ENCODE peak calls at places on chromosome 1, in four cellular contexts. One of them, this sample, is unnamed.

GRCh38 chr1:32898958-32899357 is 2.2 kb downstream of the TMEM54 start:
- DNase-seq in aorta: peak; percentile 9
- DNase-seq in neuronal stem cell: no peak
- DNase-seq in uterus: no peak
- DNase-seq in this sample: no peak

GRCh38 chr1:197806718-197807117 is 31.4 kb upstream of the DENND1B start:
- DNase-seq in uterus: no peak
- DNase-seq in aorta: no peak
- DNase-seq in neuronal stem cell: no peak
- DNase-seq in this sample: no peak

GRCh38 chr1:22812993-22813790 is 102.6 kb downstream of the EPHB2 start:
- DNase-seq in neuronal stem cell: no peak
- DNase-seq in aorta: peak; percentile 35
- DNase-seq in uterus: no peak
- DNase-seq in this sample: no peak

GRCh38 chr1:44926311-44926781 is 60.0 kb downstream of the EIF2B3 start:
- DNase-seq in aorta: no peak
- DNase-seq in uterus: no peak
- DNase-seq in neuronal stem cell: no peak
- DNase-seq in this sample: no peak

GRCh38 chr1:23171181-23171755 is 2.6 kb upstream of the LUZP1 start:
- DNase-seq in neuronal stem cell: no peak
- DNase-seq in aorta: no peak
- DNase-seq in uterus: no peak
- DNase-seq in this sample: no peak

GRCh38 chr1:8822383-8823294 is 5.2 kb upstream of the RERE start:
- DNase-seq in uterus: peak; percentile 37
- DNase-seq in neuronal stem cell: no peak
- DNase-seq in aorta: no peak
- DNase-seq in this sample: peak; percentile 56

GRCh38 chr1:230189276-230190183 is 122.5 kb downstream of the GALNT2 start:
- DNase-seq in uterus: no peak
- DNase-seq in aorta: no peak
- DNase-seq in neuronal stem cell: no peak
- DNase-seq in this sample: no peak

GRCh38 chr1:230247921-230248778 is 178.0 kb downstream of the PGBD5 start:
- DNase-seq in neuronal stem cell: no peak
- DNase-seq in aorta: no peak
- DNase-seq in uterus: no peak
- DNase-seq in this sample: no peak

GRCh38 chr1:186845581-186846210 is 16.9 kb downstream of the PLA2G4A start:
- DNase-seq in uterus: no peak
- DNase-seq in aorta: no peak
- DNase-seq in neuronal stem cell: no peak
- DNase-seq in this sample: no peak

GRCh38 chr1:192756314-192756713 is 52.5 kb upstream of the RGS2 start:
- DNase-seq in aorta: no peak
- DNase-seq in uterus: no peak
- DNase-seq in neuronal stem cell: no peak
- DNase-seq in this sample: no peak

GRCh38 chr1:110390096-110390495 is 730 bp downstream of the SLC16A4 start:
- DNase-seq in aorta: peak; percentile 75
- DNase-seq in neuronal stem cell: no peak
- DNase-seq in uterus: peak; percentile 39
- DNase-seq in this sample: peak; percentile 62

GRCh38 chr1:19644422-19644760 is 280 bp downstream of the NBL1 start:
- DNase-seq in uterus: no peak
- DNase-seq in aorta: no peak
- DNase-seq in neuronal stem cell: no peak
- DNase-seq in this sample: no peak

GRCh38 chr1:171743014-171743870 is 1.4 kb upstream of the VAMP4 start:
- DNase-seq in uterus: peak; percentile 51
- DNase-seq in neuronal stem cell: no peak
- DNase-seq in aorta: no peak
- DNase-seq in this sample: peak; percentile 59

GRCh38 chr1:220189750-220190347 is 82.4 kb downstream of the RAB3GAP2 start:
- DNase-seq in aorta: no peak
- DNase-seq in uterus: no peak
- DNase-seq in neuronal stem cell: no peak
- DNase-seq in this sample: peak; percentile 15

GRCh38 chr1:39729030-39729429 is 9.7 kb upstream of the PPIE start:
- DNase-seq in neuronal stem cell: no peak
- DNase-seq in uterus: no peak
- DNase-seq in aorta: no peak
- DNase-seq in this sample: no peak

GRCh38 chr1:231814536-231814935 is 187.9 kb downstream of the DISC1 start:
- DNase-seq in aorta: no peak
- DNase-seq in uterus: no peak
- DNase-seq in neuronal stem cell: no peak
- DNase-seq in this sample: no peak

GRCh38 chr1:74771913-74772515 is 39.1 kb downstream of the TYW3 start:
- DNase-seq in uterus: no peak
- DNase-seq in neuronal stem cell: peak; percentile 40
- DNase-seq in aorta: no peak
- DNase-seq in this sample: peak; percentile 71

GRCh38 chr1:201495447-201496295 is 11.3 kb downstream of the CSRP1 start:
- DNase-seq in uterus: peak; percentile 94
- DNase-seq in neuronal stem cell: no peak
- DNase-seq in aorta: peak; percentile 87
- DNase-seq in this sample: peak; percentile 69

GRCh38 chr1:231676487-231676886 is 49.9 kb downstream of the DISC1 start:
- DNase-seq in neuronal stem cell: no peak
- DNase-seq in uterus: no peak
- DNase-seq in aorta: no peak
- DNase-seq in this sample: no peak

GRCh38 chr1:214071469-214071868 is 83.7 kb downstream of the PROX1 start:
- DNase-seq in aorta: no peak
- DNase-seq in uterus: no peak
- DNase-seq in neuronal stem cell: no peak
- DNase-seq in this sample: no peak

GRCh38 chr1:111515291-111516007 is 12.0 kb upstream of the ADORA3 start:
- DNase-seq in aorta: peak; percentile 85
- DNase-seq in neuronal stem cell: no peak
- DNase-seq in uterus: peak; percentile 76
- DNase-seq in this sample: no peak

GRCh38 chr1:12177999-12178441 is 11.2 kb downstream of the TNFRSF1B start:
- DNase-seq in aorta: peak; percentile 88
- DNase-seq in uterus: peak; percentile 81
- DNase-seq in neuronal stem cell: no peak
- DNase-seq in this sample: peak; percentile 67

GRCh38 chr1:98400446-98400845 is 261.1 kb upstream of the SNX7 start:
- DNase-seq in neuronal stem cell: no peak
- DNase-seq in aorta: no peak
- DNase-seq in uterus: no peak
- DNase-seq in this sample: no peak

GRCh38 chr1:58982259-58982998 is 198.6 kb upstream of the JUN start:
- DNase-seq in aorta: no peak
- DNase-seq in neuronal stem cell: no peak
- DNase-seq in uterus: no peak
- DNase-seq in this sample: peak; percentile 28

GRCh38 chr1:207088731-207089626 is at the start of gene C4BPB:
- DNase-seq in uterus: no peak
- DNase-seq in neuronal stem cell: no peak
- DNase-seq in aorta: no peak
- DNase-seq in this sample: peak; percentile 59

GRCh38 chr1:43978551-43979260 is at the start of gene B4GALT2:
- DNase-seq in aorta: peak; percentile 53
- DNase-seq in neuronal stem cell: no peak
- DNase-seq in uterus: peak; percentile 26
- DNase-seq in this sample: peak; percentile 77

GRCh38 chr1:227391871-227392270 is 73.6 kb upstream of the CDC42BPA start:
- DNase-seq in aorta: no peak
- DNase-seq in uterus: no peak
- DNase-seq in neuronal stem cell: no peak
- DNase-seq in this sample: no peak
- H3K36me3 ChIP-seq in aorta: no peaks in the 10 kb centered on the region
- H3K36me3 ChIP-seq in uterus: no peaks in the 10 kb centered on the region
- H3K36me3 ChIP-seq in neuronal stem cell: no peaks in the 10 kb centered on the region
- H3K36me3 ChIP-seq in this sample: no peaks in the 10 kb centered on the region

GRCh38 chr1:30165116-30165515 is 558.3 kb downstream of the MATN1 start:
- DNase-seq in uterus: no peak
- DNase-seq in neuronal stem cell: no peak
- DNase-seq in aorta: no peak
- DNase-seq in this sample: no peak
- H3K36me3 ChIP-seq in uterus: no peaks in the 10 kb centered on the region
- H3K36me3 ChIP-seq in neuronal stem cell: no peaks in the 10 kb centered on the region
- H3K36me3 ChIP-seq in aorta: no peaks in the 10 kb centered on the region
- H3K36me3 ChIP-seq in this sample: no peaks in the 10 kb centered on the region

GRCh38 chr1:202716654-202717053 is 6.4 kb upstream of the SYT2 start:
- DNase-seq in neuronal stem cell: no peak
- DNase-seq in aorta: no peak
- DNase-seq in uterus: no peak
- DNase-seq in this sample: no peak
- H3K36me3 ChIP-seq in neuronal stem cell: no peaks in the 10 kb centered on the region
- H3K36me3 ChIP-seq in aorta: no peaks in the 10 kb centered on the region
- H3K36me3 ChIP-seq in uterus: no peaks in the 10 kb centered on the region
- H3K36me3 ChIP-seq in this sample: no peaks in the 10 kb centered on the region

GRCh38 chr1:17102232-17102631 is 17.0 kb downstream of the PADI2 start:
- DNase-seq in aorta: no peak
- DNase-seq in neuronal stem cell: no peak
- DNase-seq in uterus: no peak
- DNase-seq in this sample: no peak
- H3K36me3 ChIP-seq in aorta: no peaks in the 10 kb centered on the region
- H3K36me3 ChIP-seq in neuronal stem cell: no peaks in the 10 kb centered on the region
- H3K36me3 ChIP-seq in uterus: no peaks in the 10 kb centered on the region
- H3K36me3 ChIP-seq in this sample: no peaks in the 10 kb centered on the region

GRCh38 chr1:204228896-204229295 is 15.1 kb upstream of the GOLT1A start:
- DNase-seq in aorta: no peak
- DNase-seq in uterus: no peak
- DNase-seq in neuronal stem cell: no peak
- DNase-seq in this sample: no peak

GRCh38 chr1:204224655-204225054 is 10.9 kb upstream of the GOLT1A start:
- DNase-seq in neuronal stem cell: no peak
- DNase-seq in uterus: no peak
- DNase-seq in aorta: no peak
- DNase-seq in this sample: no peak

GRCh38 chr1:204227996-204228785 is 14.4 kb upstream of the GOLT1A start:
- DNase-seq in aorta: no peak
- DNase-seq in neuronal stem cell: no peak
- DNase-seq in uterus: no peak
- DNase-seq in this sample: no peak

GRCh38 chr1:204225841-204226745 is 12.3 kb upstream of the GOLT1A start:
- DNase-seq in neuronal stem cell: no peak
- DNase-seq in uterus: no peak
- DNase-seq in aorta: no peak
- DNase-seq in this sample: no peak

GRCh38 chr1:204227351-204227750 is 13.6 kb upstream of the GOLT1A start:
- DNase-seq in aorta: no peak
- DNase-seq in neuronal stem cell: no peak
- DNase-seq in uterus: no peak
- DNase-seq in this sample: no peak
- H3K36me3 ChIP-seq in aorta: no peaks in the 10 kb centered on the region
- H3K36me3 ChIP-seq in neuronal stem cell: peaks cover 37% of the 10 kb centered on the region
- H3K36me3 ChIP-seq in uterus: no peaks in the 10 kb centered on the region
- H3K36me3 ChIP-seq in this sample: no peaks in the 10 kb centered on the region

DNA sequence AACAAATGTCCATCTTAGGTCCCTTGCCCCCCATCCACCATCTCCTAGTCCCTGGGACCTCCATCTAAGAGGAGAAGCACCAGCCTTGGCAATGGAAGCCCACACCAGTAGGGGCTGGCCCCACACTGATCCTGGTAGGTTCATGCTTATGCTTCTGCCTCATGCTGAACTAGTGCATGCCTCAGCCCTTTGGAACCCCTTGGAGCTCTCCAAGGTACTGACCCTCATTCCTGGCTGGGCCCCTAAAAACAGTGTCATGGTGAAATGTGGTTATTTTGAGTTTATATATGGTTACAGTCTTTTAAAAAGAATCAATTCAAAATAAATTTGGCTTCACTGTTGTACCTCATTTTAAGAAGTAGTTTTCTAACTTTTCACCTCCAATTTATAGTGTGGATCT is 108.3 kb downstream of the HIVEP3 start:
- DNase-seq in uterus: no peak
- DNase-seq in neuronal stem cell: peak; percentile 58
- DNase-seq in aorta: no peak
- DNase-seq in this sample: peak; percentile 67
- H3K36me3 ChIP-seq in uterus: no peaks in the 10 kb centered on the region
- H3K36me3 ChIP-seq in neuronal stem cell: no peaks in the 10 kb centered on the region
- H3K36me3 ChIP-seq in aorta: no peaks in the 10 kb centered on the region
- H3K36me3 ChIP-seq in this sample: no peaks in the 10 kb centered on the region

DNA sequence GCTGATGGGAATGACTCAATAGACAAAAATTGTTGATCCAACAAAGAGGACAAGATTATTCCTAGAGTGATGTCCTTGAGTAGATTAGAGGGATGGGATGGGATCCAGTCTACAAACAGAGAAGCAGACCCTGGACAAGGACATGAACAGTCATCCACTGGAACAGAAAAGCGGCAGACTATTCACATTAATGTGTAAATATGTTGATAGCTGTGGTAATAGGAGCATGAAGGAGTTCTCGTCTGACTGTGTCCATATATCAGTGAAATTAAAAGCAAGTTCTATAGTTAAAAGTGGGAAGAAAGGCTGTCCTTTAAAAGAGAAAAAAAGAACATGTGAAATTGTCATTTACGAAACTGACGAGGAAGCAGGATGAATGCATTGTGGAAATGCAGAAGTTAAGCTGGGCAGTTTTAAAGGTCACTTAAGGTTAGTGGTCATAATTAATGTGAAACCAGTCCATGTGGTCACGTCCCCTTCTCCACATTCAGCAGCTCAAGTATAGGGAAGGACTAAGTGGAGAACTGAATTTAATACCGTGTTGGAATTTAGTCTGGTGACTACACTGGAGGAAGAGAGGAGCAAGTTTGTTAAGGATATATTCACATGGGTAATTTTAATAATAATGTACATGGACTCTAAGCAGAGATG is 62.1 kb downstream of the PIK3R3 start:
- DNase-seq in neuronal stem cell: no peak
- DNase-seq in uterus: no peak
- DNase-seq in aorta: no peak
- DNase-seq in this sample: no peak
- H3K36me3 ChIP-seq in neuronal stem cell: peaks cover 94% of the 10 kb centered on the region
- H3K36me3 ChIP-seq in uterus: no peaks in the 10 kb centered on the region
- H3K36me3 ChIP-seq in aorta: no peaks in the 10 kb centered on the region
- H3K36me3 ChIP-seq in this sample: no peaks in the 10 kb centered on the region